ENCODE peak calls at places on chromosomes 5 and 9, in four cellular contexts. A is adipocyte, U is lower lobe of right lung, L is pancreas. P is an unnamed sample. For H3K36me3, the result is how much of the 10 kb centered on the place peaks cover.

GRCh38 chr9:14339746-14340145 is 25.8 kb upstream of the NFIB start:
- DNase-seq in U (no peak), A (no peak), L (no peak), P (no peak)

GRCh38 chr9:16138561-16138960 is 585.7 kb downstream of the CCDC171 start:
- DNase-seq in A (no peak), U (no peak), L (no peak), P (peak)

GRCh38 chr9:91193658-91194391 is 167.9 kb downstream of the AUH start:
- DNase-seq in L (peak), A (peak), U (peak), P (peak)

GRCh38 chr9:117013596-117013995 is 326.5 kb downstream of the TRIM32 start:
- DNase-seq in U (no peak), L (no peak), A (no peak), P (no peak)

GRCh38 chr9:91126761-91127420 is 234.8 kb downstream of the AUH start:
- DNase-seq in A (peak), L (no peak), U (no peak), P (peak)

GRCh38 chr9:121765021-121765950 is 113.9 kb downstream of the DAB2IP start:
- DNase-seq in L (peak), A (peak), U (no peak), P (peak)

GRCh38 chr9:131530546-131530929 is 525 bp downstream of the UCK1 start:
- DNase-seq in A (peak), U (peak), L (no peak), P (no peak)

GRCh38 chr5:27124590-27124989 is 86.2 kb upstream of the CDH9 start:
- DNase-seq in L (no peak), A (peak), U (no peak), P (no peak)

GRCh38 chr9:98315551-98316060 is 60.2 kb upstream of the TBC1D2 start:
- DNase-seq in U (peak), L (peak), A (peak), P (peak)

GRCh38 chr9:135245482-135246247 is 158.2 kb downstream of the OLFM1 start:
- DNase-seq in L (peak), U (peak), A (no peak), P (no peak)

GRCh38 chr9:6818292-6818922 is 60.6 kb downstream of the KDM4C start:
- DNase-seq in L (no peak), A (no peak), U (no peak), P (no peak)

GRCh38 chr5:82884821-82885471 is 192.2 kb downstream of the TMEM167A start:
- DNase-seq in L (no peak), U (no peak), A (no peak), P (no peak)

GRCh38 chr5:172731286-172732073 is 39.5 kb downstream of the DUSP1 start:
- DNase-seq in L (peak), A (no peak), U (peak), P (peak)

GRCh38 chr5:97297063-97297715 is 114.1 kb upstream of the RIOK2 start:
- DNase-seq in L (no peak), A (peak), U (no peak), P (peak)

GRCh38 chr5:44332360-44332971 is 56.8 kb downstream of the FGF10 start:
- DNase-seq in A (peak), L (no peak), U (no peak), P (no peak)

GRCh38 chr5:53069626-53070025 is 39.9 kb downstream of the MOCS2 start:
- DNase-seq in U (no peak), L (no peak), A (no peak), P (peak)

GRCh38 chr9:129656795-129657390 is 8.6 kb upstream of the PRRX2 start:
- DNase-seq in L (no peak), U (no peak), A (peak), P (peak)

GRCh38 chr5:32955814-32956213 is 244.7 kb downstream of the NPR3 start:
- DNase-seq in A (no peak), L (no peak), U (no peak), P (no peak)

GRCh38 chr9:137708590-137709284 is 89.9 kb downstream of the EHMT1 start:
- DNase-seq in L (no peak), U (no peak), A (no peak), P (no peak)

GRCh38 chr5:159504857-159505304 is 174.6 kb upstream of the IL12B start:
- DNase-seq in A (peak), U (peak), L (no peak), P (peak)

GRCh38 chr9:8784813-8785212 is 985.2 kb upstream of the DMAC1 start:
- DNase-seq in U (no peak), L (no peak), A (no peak), P (no peak)

GRCh38 chr9:110180713-110181434 is 27.1 kb downstream of the C9orf152 start:
- DNase-seq in A (peak), U (no peak), L (no peak), P (peak)

GRCh38 chr9:129422032-129422842 is 198.7 kb downstream of the C9orf50 start:
- DNase-seq in U (no peak), A (no peak), L (no peak), P (no peak)

GRCh38 chr9:130982636-130983282 is 26.2 kb upstream of the LAMC3 start:
- DNase-seq in A (no peak), L (no peak), U (no peak), P (no peak)

GRCh38 chr9:131642496-131643083 is 97.3 kb downstream of the PRRT1B start:
- DNase-seq in A (no peak), L (no peak), U (no peak), P (no peak)

GRCh38 chr9:2241461-2241874 is 226.3 kb downstream of the SMARCA2 start:
- DNase-seq in U (no peak), A (no peak), L (peak), P (peak)

GRCh38 chr9:29078063-29078660 is 1504.9 kb upstream of the C9orf72 start:
- DNase-seq in U (no peak), L (no peak), A (peak), P (peak)

GRCh38 chr9:112378441-112379176 is 1.3 kb upstream of the HSDL2 start:
- DNase-seq in A (peak), L (no peak), U (peak), P (no peak)

GRCh38 chr9:94869415-94869838 is 142.9 kb downstream of the AOPEP start:
- DNase-seq in L (no peak), U (no peak), A (peak), P (peak)

GRCh38 chr5:128038641-128039040 is 44.9 kb upstream of the SLC12A2 start:
- DNase-seq in U (no peak), L (no peak), A (peak), P (peak)

DNA sequence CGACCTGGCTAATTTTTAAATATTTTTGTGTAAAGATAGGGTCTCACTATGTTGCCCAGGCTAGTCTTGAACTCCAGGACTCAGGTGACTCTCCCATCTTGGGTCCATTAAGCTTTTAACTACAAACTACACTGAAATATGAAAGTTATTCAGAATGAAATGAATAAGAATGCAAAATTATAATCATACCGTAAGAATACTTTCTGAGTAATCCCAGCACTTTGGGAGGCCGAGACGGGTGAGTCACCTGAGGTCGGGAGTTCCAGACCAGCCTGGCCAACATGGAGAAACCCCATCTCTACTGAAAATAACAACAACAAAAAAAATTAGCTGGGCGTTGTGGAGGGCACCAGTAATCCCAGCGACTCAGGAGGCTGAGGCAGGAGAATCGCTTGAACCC is 1.1 kb upstream of the ORM1 start:
- DNase-seq in U (no peak), L (no peak), A (peak), P (peak)
- H3K36me3 ChIP-seq in U (under half), L (under half), A (under half), P (under half)

GRCh38 chr9:123000371-123001068 is 32.9 kb upstream of the GPR21 start:
- DNase-seq in A (no peak), U (no peak), L (no peak), P (no peak)
- H3K36me3 ChIP-seq in A (half or more), U (half or more), L (under half), P (under half)

GRCh38 chr9:109074236-109074889 is 45.4 kb downstream of the TMEM245 start:
- DNase-seq in A (no peak), U (no peak), L (no peak), P (no peak)

GRCh38 chr9:109068764-109069163 is 51.0 kb downstream of the TMEM245 start:
- DNase-seq in L (no peak), U (no peak), A (no peak), P (no peak)

GRCh38 chr9:109072133-109072692 is 47.5 kb downstream of the TMEM245 start:
- DNase-seq in A (no peak), U (no peak), L (no peak), P (no peak)

GRCh38 chr9:109072810-109073435 is 46.8 kb downstream of the TMEM245 start:
- DNase-seq in U (no peak), L (no peak), A (no peak), P (no peak)
- H3K36me3 ChIP-seq in U (half or more), L (under half), A (half or more), P (under half)

DNA sequence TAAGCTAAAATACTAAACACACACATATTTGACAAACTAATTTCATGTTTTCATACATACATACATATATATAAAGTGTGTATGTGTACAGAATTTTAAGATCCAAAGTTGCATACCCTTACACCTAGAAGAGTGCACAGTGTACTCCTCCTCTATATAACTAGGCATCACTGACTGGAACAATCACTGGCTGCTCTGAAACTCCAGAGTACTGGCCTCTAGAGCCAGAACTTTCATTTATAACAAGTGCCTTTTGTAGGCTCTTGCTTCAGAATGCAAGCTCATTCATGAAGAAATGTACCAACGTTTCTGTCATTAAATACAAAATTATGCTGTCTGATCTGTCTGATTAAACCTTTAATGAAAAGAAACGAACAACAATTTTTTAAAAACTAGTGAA is 4.0 kb downstream of the LEAP2 start:
- DNase-seq in L (no peak), U (no peak), A (no peak), P (no peak)
- H3K36me3 ChIP-seq in L (under half), U (half or more), A (half or more), P (half or more)

GRCh38 chr9:120440791-120441190 is 139.2 kb downstream of the CDK5RAP2 start:
- DNase-seq in L (no peak), A (no peak), U (no peak), P (no peak)
- H3K36me3 ChIP-seq in L (under half), A (under half), U (half or more), P (under half)

DNA sequence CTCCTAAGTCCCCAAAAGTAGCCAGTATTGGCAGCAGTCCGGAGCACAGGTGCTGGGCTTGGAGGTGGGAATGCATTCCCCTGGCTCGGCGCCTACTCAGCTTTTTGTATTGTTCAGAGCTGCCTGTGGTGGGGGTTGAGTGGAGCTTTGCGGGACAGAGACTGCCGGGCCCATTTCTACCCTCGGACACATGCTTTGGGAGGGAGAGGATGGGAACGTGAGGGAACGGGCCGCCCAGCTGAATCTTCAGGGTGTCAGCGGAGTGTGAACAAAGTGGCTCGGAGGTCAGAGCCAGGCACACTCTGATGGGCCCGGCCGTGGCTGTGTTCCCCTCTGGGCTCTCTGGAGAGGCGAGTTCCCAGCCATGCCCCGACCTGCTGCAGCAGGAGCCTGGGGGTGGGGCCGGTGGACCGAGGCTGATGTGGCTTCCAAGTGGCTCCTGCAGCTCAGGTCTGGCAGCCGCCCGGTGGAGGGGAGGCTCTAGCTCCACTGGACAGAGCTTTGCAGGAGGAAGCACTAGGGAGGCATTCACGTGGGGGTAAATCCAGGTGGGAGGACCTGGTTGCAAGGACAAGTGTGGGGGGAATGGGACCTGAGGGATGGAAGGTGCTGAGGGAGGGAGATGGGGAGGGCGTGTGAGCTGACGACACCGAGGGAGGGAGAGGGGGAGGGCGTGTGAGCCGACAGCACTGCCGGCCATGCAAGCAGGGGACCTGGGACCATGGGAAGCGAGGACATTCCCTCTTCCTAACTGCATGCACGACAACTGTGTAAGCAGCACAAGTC is 31.1 kb upstream of the SLC6A3 start:
- DNase-seq in A (no peak), U (no peak), L (no peak), P (no peak)
- H3K36me3 ChIP-seq in A (under half), U (half or more), L (under half), P (under half)

GRCh38 chr5:150131978-150132694 is 23.5 kb downstream of the PDGFRB start:
- DNase-seq in A (no peak), U (no peak), L (no peak), P (no peak)
- H3K36me3 ChIP-seq in A (half or more), U (under half), L (under half), P (under half)

GRCh38 chr5:180335614-180336233 is 17.4 kb downstream of the GFPT2 start:
- DNase-seq in A (no peak), L (no peak), U (peak), P (no peak)
- H3K36me3 ChIP-seq in A (under half), L (under half), U (under half), P (under half)

DNA sequence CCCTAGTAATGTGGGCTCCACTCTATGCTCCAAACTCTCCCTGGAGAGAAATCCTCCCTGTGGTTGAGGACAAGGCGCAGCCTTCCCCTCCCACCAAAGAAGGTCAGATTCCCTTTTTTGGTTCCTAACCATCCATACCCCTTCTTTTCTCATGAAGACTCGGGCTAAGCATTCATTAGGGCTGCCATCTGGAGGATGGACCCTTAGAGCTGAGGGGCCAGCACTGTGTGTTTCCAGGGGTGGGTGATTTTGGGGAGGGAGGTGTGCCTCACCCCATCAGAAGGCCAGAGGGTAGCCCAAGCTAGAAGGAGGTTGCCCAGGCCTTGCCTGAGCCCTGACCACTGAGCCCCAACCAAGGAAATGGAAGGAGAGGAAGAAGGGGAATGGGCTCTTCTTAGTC is 36.8 kb downstream of the TGFBI start:
- DNase-seq in A (no peak), U (no peak), L (no peak), P (no peak)
- H3K36me3 ChIP-seq in A (under half), U (under half), L (under half), P (half or more)

GRCh38 chr5:74173260-74173659 is 467.3 kb downstream of the ENC1 start:
- DNase-seq in U (no peak), L (no peak), A (no peak), P (peak)

GRCh38 chr5:74167206-74167929 is 473.2 kb downstream of the ENC1 start:
- DNase-seq in A (peak), U (no peak), L (no peak), P (peak)

GRCh38 chr5:74167930-74168315 is 472.6 kb downstream of the ENC1 start:
- DNase-seq in A (no peak), L (no peak), U (no peak), P (no peak)

GRCh38 chr5:74166064-74166463 is 474.5 kb downstream of the ENC1 start:
- DNase-seq in A (no peak), L (no peak), U (no peak), P (peak)

GRCh38 chr5:74169704-74170103 is 470.8 kb downstream of the ENC1 start:
- DNase-seq in U (no peak), A (peak), L (no peak), P (no peak)
- H3K36me3 ChIP-seq in U (under half), A (under half), L (under half), P (under half)